ENCODE peak calls at places on chromosomes 12 and 14, in four cellular contexts. W is DMS 273 treated with DMSO at 0.1 percent for 48 hours; G is activated naive CD8-positive, alpha-beta T cell treated with anti-CD3 and anti-CD28 coated beads, Interleukin-2, amount 50 U/mL, for 24 hours; A is stimulated activated CD4-positive, alpha-beta T cell treated with anti-CD3 and anti-CD28 coated beads, Interleukin-4, amount 100 ng/mL, for 24 hours. B is an unnamed sample.

GRCh38 chr14:71720978-71721624 is 211.1 kb upstream of the RGS6 start:
- DNase-seq in W (peak; percentile 45), G (peak; percentile 14), A (no peak), B (no peak)

GRCh38 chr12:94707892-94708291 is 57.5 kb upstream of the TMCC3 start:
- DNase-seq in W (no peak), G (no peak), A (no peak), B (no peak)

GRCh38 chr12:79566452-79566851 is 124.3 kb downstream of the PAWR start:
- DNase-seq in W (no peak), G (no peak), A (no peak), B (no peak)

GRCh38 chr12:49543914-49544815 is 5.3 kb downstream of the KCNH3 start:
- DNase-seq in W (no peak), G (no peak), A (no peak), B (no peak)

GRCh38 chr12:120012067-120012621 is 23.1 kb downstream of the BICDL1 start:
- DNase-seq in W (no peak), G (peak; percentile 74), A (peak; percentile 92), B (peak; percentile 26)

GRCh38 chr12:8827551-8828347 is 5.3 kb downstream of the A2ML1 start:
- DNase-seq in W (no peak), G (no peak), A (no peak), B (no peak)

GRCh38 chr14:22491683-22492483 is 97.1 kb downstream of the DAD1 start:
- DNase-seq in W (no peak), G (no peak), A (peak; percentile 50), B (no peak)

GRCh38 chr12:17062296-17063061 is 456.5 kb upstream of the LMO3 start:
- DNase-seq in W (no peak), G (no peak), A (no peak), B (no peak)

GRCh38 chr12:115322275-115322674 is 638.3 kb upstream of the TBX3 start:
- DNase-seq in W (no peak), G (no peak), A (no peak), B (no peak)

GRCh38 chr12:54608786-54609185 is 20.3 kb upstream of the PPP1R1A start:
- DNase-seq in W (no peak), G (no peak), A (no peak), B (no peak)

GRCh38 chr12:15004401-15004800 is 31.6 kb downstream of the PDE6H start:
- DNase-seq in W (no peak), G (no peak), A (no peak), B (no peak)